ENCODE peak calls at places on chromosomes 4 and X, in eight cellular contexts. T is DND-41, I is psoas muscle, Y is fibroblast of the aortic adventitia, V is astrocyte of the cerebellum, E is foreskin fibroblast, N is heart right ventricle, B is astrocyte of the spinal cord. Q is an unnamed sample.

GRCh38 chrX:118066867-118067515 is 49.6 kb downstream of the KLHL13 start:
- DNase-seq in I (no peak), E (no peak), B (no peak), V (no peak), Y (no peak), N (no peak), T (no peak), Q (no peak)

GRCh38 chr4:149047368-149047767 is 605.2 kb upstream of the NR3C2 start:
- DNase-seq in Y (no peak), B (peak), V (no peak), T (no peak), I (no peak), E (no peak), N (no peak), Q (no peak)

GRCh38 chr4:127141857-127142256 is 490.9 kb upstream of the INTU start:
- DNase-seq in N (no peak), Y (peak), T (no peak), V (no peak), E (peak), I (no peak), B (peak), Q (peak)

GRCh38 chr4:124931050-124931449 is 218.5 kb upstream of the ANKRD50 start:
- DNase-seq in T (no peak), N (no peak), E (peak), V (peak), B (peak), Y (peak), I (no peak), Q (peak)

GRCh38 chrX:40579880-40580536 is 762 bp upstream of the ATP6AP2 start:
- DNase-seq in N (no peak), E (peak), Y (no peak), T (no peak), I (no peak), B (peak), V (no peak), Q (no peak)

GRCh38 chrX:7156879-7157278 is 8.9 kb upstream of the PUDP start:
- DNase-seq in T (no peak), Y (no peak), B (no peak), E (no peak), I (no peak), N (no peak), V (no peak), Q (no peak)

GRCh38 chrX:13086076-13086475 is 41.7 kb upstream of the FAM9C start:
- DNase-seq in E (no peak), N (no peak), V (no peak), T (no peak), B (no peak), Y (no peak), I (no peak), Q (no peak)

GRCh38 chrX:39886282-39886681 is 211.5 kb downstream of the BCOR start:
- DNase-seq in V (no peak), T (no peak), B (no peak), Y (no peak), N (no peak), I (no peak), E (peak), Q (no peak)

GRCh38 chr4:10179957-10180602 is 63.5 kb upstream of the WDR1 start:
- DNase-seq in T (no peak), E (no peak), V (no peak), B (no peak), I (no peak), N (no peak), Y (peak), Q (peak)

GRCh38 chrX:15680401-15680800 is 15.8 kb upstream of the CLTRN start:
- DNase-seq in V (no peak), B (peak), T (no peak), N (no peak), E (peak), Y (peak), I (no peak), Q (peak)

GRCh38 chrX:129738466-129739308 is at the start of gene XPNPEP2:
- DNase-seq in V (no peak), N (peak), Y (peak), E (peak), T (no peak), B (no peak), I (no peak), Q (no peak)

GRCh38 chr4:184988611-184989010 is 29.7 kb upstream of the HELT start:
- DNase-seq in B (no peak), I (no peak), Y (no peak), V (no peak), T (no peak), N (no peak), E (no peak), Q (no peak)

GRCh38 chrX:109911046-109911445 is 91.9 kb upstream of the TMEM164 start:
- DNase-seq in V (no peak), Y (peak), N (no peak), T (no peak), E (peak), I (no peak), B (peak), Q (no peak)

GRCh38 chrX:72045552-72046277 is 86.0 kb downstream of the RTL5 start:
- DNase-seq in I (no peak), N (no peak), T (no peak), B (peak), E (no peak), Y (no peak), V (no peak), Q (peak)

GRCh38 chr4:145609494-145610427 is 9.4 kb upstream of the MMAA start:
- DNase-seq in E (peak), V (peak), Y (peak), B (peak), I (peak), N (no peak), T (peak), Q (peak)

GRCh38 chrX:103376979-103377324 is 614 bp downstream of the BEX3 start:
- DNase-seq in I (no peak), B (no peak), T (peak), N (no peak), V (no peak), Y (peak), E (no peak), Q (peak)

GRCh38 chrX:129755779-129756650 is 17.2 kb downstream of the XPNPEP2 start:
- DNase-seq in I (no peak), E (no peak), Y (no peak), B (no peak), N (no peak), T (peak), V (no peak), Q (no peak)

GRCh38 chr4:122536001-122536400 is 79.5 kb upstream of the IL2 start:
- DNase-seq in V (no peak), Y (peak), I (no peak), T (no peak), E (no peak), B (no peak), N (no peak), Q (peak)

GRCh38 chrX:78514852-78515251 is 144.3 kb downstream of the RTL3 start:
- DNase-seq in T (no peak), Y (peak), V (no peak), E (peak), B (no peak), I (no peak), N (no peak), Q (no peak)

GRCh38 chr4:1234811-1235292 is 14.1 kb downstream of the CTBP1 start:
- DNase-seq in T (no peak), E (no peak), V (no peak), N (peak), I (peak), B (no peak), Y (no peak), Q (no peak)

GRCh38 chr4:145954924-145955339 is 16.3 kb upstream of the ZNF827 start:
- DNase-seq in B (peak), E (peak), Y (peak), I (no peak), N (no peak), V (peak), T (no peak), Q (peak)

GRCh38 chr4:105191621-105192210 is 45.0 kb downstream of the TET2 start:
- DNase-seq in Y (no peak), E (peak), N (no peak), V (no peak), T (no peak), I (no peak), B (peak), Q (peak)

GRCh38 chrX:55867254-55867653 is 149.7 kb downstream of the RRAGB start:
- DNase-seq in B (peak), T (no peak), E (peak), I (no peak), Y (peak), N (no peak), V (no peak), Q (peak)

GRCh38 chr4:89110986-89111832 is at the start of gene TIGD2:
- DNase-seq in V (peak), Y (peak), N (peak), E (peak), T (peak), B (peak), I (peak), Q (peak)

GRCh38 chr4:65661469-65661868 is 8.8 kb downstream of the EPHA5 start:
- DNase-seq in N (no peak), I (no peak), V (no peak), Y (peak), E (no peak), T (no peak), B (peak), Q (peak)

GRCh38 chr4:105352826-105353225 is 121.0 kb downstream of the PPA2 start:
- DNase-seq in V (no peak), E (peak), T (no peak), I (no peak), Y (no peak), N (no peak), B (peak), Q (peak)

GRCh38 chrX:128458888-128459287 is 406.7 kb upstream of the ACTRT1 start:
- DNase-seq in T (no peak), I (no peak), B (peak), V (peak), Y (no peak), N (no peak), E (no peak), Q (peak)

GRCh38 chr4:187236491-187236890 is 512.8 kb upstream of the FAT1 start:
- DNase-seq in B (peak), N (no peak), V (peak), I (no peak), Y (no peak), E (peak), T (no peak), Q (peak)

GRCh38 chr4:234178-234577 is 71.1 kb downstream of the ZNF732 start:
- DNase-seq in E (no peak), Y (no peak), N (no peak), B (no peak), I (no peak), T (no peak), V (no peak), Q (no peak)

GRCh38 chrX:69156638-69157037 is 8.6 kb downstream of the PJA1 start:
- DNase-seq in N (no peak), Y (no peak), T (no peak), V (no peak), B (no peak), E (no peak), I (no peak), Q (no peak)

GRCh38 chr4:25913056-25913850 is 767 bp upstream of the SMIM20 start:
- DNase-seq in T (peak), V (no peak), N (peak), I (peak), B (peak), E (peak), Y (no peak), Q (no peak)

GRCh38 chrX:17552251-17552650 is 177.3 kb downstream of the NHS start:
- DNase-seq in E (peak), Y (peak), I (no peak), B (peak), V (no peak), N (no peak), T (no peak), Q (peak)

GRCh38 chrX:135973025-135973547 is 702 bp downstream of the MMGT1 start:
- DNase-seq in V (no peak), T (no peak), I (no peak), Y (peak), N (no peak), E (peak), B (peak), Q (peak)
- TF ChIP-seq CTCF in V (peak), T (no peak), I (no peak), Y (no peak), N (no peak), E (no peak), B (peak), Q (peak)

GRCh38 chr4:8228319-8229250 is 29.5 kb downstream of the SH3TC1 start:
- DNase-seq in I (peak), E (peak), V (peak), T (peak), Y (peak), B (peak), N (peak), Q (peak)
- H3K4me3 ChIP-seq in I (no peak), E (no peak), V (no peak), T (peak), Y (no peak), B (no peak), N (no peak), Q (no peak)

GRCh38 chr4:84501721-84502267 is 2.7 kb upstream of the NKX6-1 start:
- DNase-seq in Y (no peak), N (no peak), T (no peak), V (no peak), I (no peak), B (no peak), E (no peak), Q (no peak)

GRCh38 chr4:84502955-84503373 is 3.9 kb upstream of the NKX6-1 start:
- DNase-seq in T (no peak), B (no peak), I (no peak), Y (no peak), N (no peak), E (no peak), V (no peak), Q (no peak)

GRCh38 chr4:84502333-84502954 is 3.4 kb upstream of the NKX6-1 start:
- DNase-seq in N (no peak), V (no peak), T (no peak), I (no peak), Y (no peak), B (no peak), E (no peak), Q (no peak)

GRCh38 chr4:84504821-84505220 is 5.7 kb upstream of the NKX6-1 start:
- DNase-seq in T (no peak), Y (no peak), N (no peak), I (no peak), V (no peak), E (no peak), B (no peak), Q (no peak)

GRCh38 chr4:84503495-84504437 is 4.7 kb upstream of the NKX6-1 start:
- DNase-seq in B (peak), I (no peak), N (no peak), E (peak), Y (peak), V (peak), T (peak), Q (peak)
- TF ChIP-seq CTCF in B (peak), I (peak), N (peak), E (peak), Y (peak), V (peak), T (peak), Q (peak)

GRCh38 chr4:3529363-3529762 is 2.9 kb downstream of the LRPAP1 start:
- DNase-seq in V (no peak), N (no peak), E (peak), B (no peak), T (no peak), I (peak), Y (no peak), Q (peak)

GRCh38 chr4:3531887-3532713 is at the start of gene LRPAP1:
- DNase-seq in I (peak), B (peak), T (peak), Y (peak), N (peak), E (peak), V (peak), Q (peak)

GRCh38 chr4:3531306-3531886 is 826 bp downstream of the LRPAP1 start:
- DNase-seq in N (no peak), V (no peak), Y (peak), I (no peak), T (no peak), B (no peak), E (peak), Q (peak)

GRCh38 chr4:3530051-3530450 is 2.2 kb downstream of the LRPAP1 start:
- DNase-seq in Y (no peak), E (no peak), V (no peak), N (no peak), T (no peak), I (no peak), B (no peak), Q (no peak)

GRCh38 chr4:3530663-3531254 is 1.5 kb downstream of the LRPAP1 start:
- DNase-seq in E (peak), B (no peak), I (no peak), T (no peak), N (no peak), Y (no peak), V (no peak), Q (no peak)
- H3K4me3 ChIP-seq in E (peak), B (peak), I (peak), T (peak), N (peak), Y (peak), V (peak), Q (peak)

GRCh38 chrX:120090208-120090607 is 12.7 kb upstream of the RHOXF2B start:
- DNase-seq in N (no peak), V (no peak), B (no peak), Y (no peak), T (no peak), I (no peak), E (peak), Q (no peak)
- TF ChIP-seq CTCF in N (no peak), V (peak), B (no peak), Y (no peak), T (peak), I (no peak), E (no peak), Q (no peak)

DNA sequence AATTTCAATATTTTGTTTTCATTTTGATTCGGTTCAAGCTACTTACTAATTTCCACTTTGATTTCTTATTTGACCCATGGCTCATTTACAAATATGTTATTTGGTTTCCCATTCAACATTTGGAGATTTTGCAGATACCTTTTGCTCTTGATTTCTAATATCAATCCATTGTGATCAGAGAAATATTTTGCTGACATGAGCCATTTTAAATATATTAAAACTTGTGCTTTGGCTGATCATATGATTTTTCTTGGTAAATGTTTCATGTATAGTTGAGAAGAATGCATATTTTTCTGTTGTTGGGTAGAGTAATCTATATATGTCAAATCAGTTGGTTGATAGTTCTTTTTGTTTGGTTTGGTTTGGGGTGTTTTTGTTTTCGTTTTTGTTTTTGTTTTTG is 95.0 kb downstream of the GASK1B start:
- DNase-seq in E (no peak), T (no peak), V (no peak), N (no peak), B (no peak), Y (no peak), I (no peak), Q (no peak)
- H3K4me3 ChIP-seq in E (no peak), T (no peak), V (no peak), N (no peak), B (no peak), Y (no peak), I (no peak), Q (no peak)

GRCh38 chr4:159006202-159006601 is 96.7 kb upstream of the RAPGEF2 start:
- DNase-seq in B (peak), T (no peak), N (no peak), I (no peak), V (peak), Y (peak), E (peak), Q (peak)
- TF ChIP-seq CTCF in B (no peak), T (no peak), N (no peak), I (no peak), V (no peak), Y (no peak), E (no peak), Q (no peak)

GRCh38 chr4:85603437-85604336 is 128.7 kb downstream of the ARHGAP24 start:
- DNase-seq in T (no peak), I (no peak), N (no peak), Y (peak), V (no peak), E (peak), B (peak), Q (peak)
- H3K4me3 ChIP-seq in T (no peak), I (no peak), N (no peak), Y (no peak), V (no peak), E (no peak), B (no peak), Q (no peak)

Q was measured in choroid plexus epithelial cell.